ENCODE peak calls at places on chromosomes 4 and X, in seven cellular contexts. W is B cell; J is activated CD8-positive, alpha-beta memory T cell treated with anti-CD3 and anti-CD28 coated beads for 48 hours; X is CD8-positive, alpha-beta T cell; S is fibroblast of villous mesenchyme; F is activated CD4-positive, alpha-beta T cell treated with anti-CD3 and anti-CD28 coated beads, Interleukin-2, amount 50 U/mL, for 4 hours; U is MG63. D is an unnamed sample.

GRCh38 chrX:132837126-132837525 is 121.3 kb downstream of the HS6ST2 start:
- DNase-seq in W (no peak), J (no peak), X (no peak), S (peak), F (no peak), U (peak), D (no peak)

GRCh38 chr4:108636246-108636645 is 14.2 kb upstream of the OSTC start:
- DNase-seq in W (no peak), J (no peak), X (no peak), S (no peak), F (no peak), U (no peak), D (no peak)

GRCh38 chr4:165364452-165365080 is 14.2 kb upstream of the CPE start:
- DNase-seq in W (no peak), J (no peak), X (no peak), S (peak), F (no peak), U (no peak), D (no peak)

GRCh38 chrX:16743604-16744325 is 24.4 kb downstream of the SYAP1 start:
- DNase-seq in W (no peak), J (no peak), X (no peak), S (peak), F (no peak), U (peak), D (peak)

GRCh38 chr4:25938251-25939186 is 24.5 kb downstream of the SMIM20 start:
- DNase-seq in W (no peak), J (peak), X (no peak), S (peak), F (no peak), U (peak), D (no peak)

GRCh38 chr4:17356926-17357325 is 155.0 kb downstream of the QDPR start:
- DNase-seq in W (no peak), J (no peak), X (no peak), S (no peak), F (no peak), U (peak), D (no peak)

GRCh38 chr4:26349496-26349895 is 28.7 kb downstream of the RBPJ start:
- DNase-seq in W (no peak), J (no peak), X (no peak), S (peak), F (no peak), U (no peak), D (no peak)

GRCh38 chrX:136639506-136640176 is 8.3 kb upstream of the CD40LG start:
- DNase-seq in W (no peak), J (no peak), X (no peak), S (no peak), F (peak), U (peak), D (no peak)

GRCh38 chr4:2785613-2786012 is 7.3 kb upstream of the SH3BP2 start:
- DNase-seq in W (peak), J (no peak), X (no peak), S (no peak), F (no peak), U (no peak), D (peak)

GRCh38 chrX:134803060-134803459 is 144.8 kb upstream of the PLAC1 start:
- DNase-seq in W (no peak), J (no peak), X (no peak), S (no peak), F (no peak), U (no peak), D (no peak)

GRCh38 chr4:3311095-3311372 is 18.2 kb downstream of the RGS12 start:
- DNase-seq in W (no peak), J (no peak), X (no peak), S (no peak), F (no peak), U (no peak), D (no peak)

GRCh38 chr4:151530783-151531182 is 121.8 kb downstream of the FHIP1A start:
- DNase-seq in W (no peak), J (no peak), X (no peak), S (peak), F (no peak), U (no peak), D (no peak)

D was measured in T47D.